ENCODE peak calls at places on chromosomes 7 and 10, in seven cellular contexts. V is fibroblast of lung, E is lung, Y is left ventricle myocardium inferior, I is cardiac muscle cell, A is IMR-90, M is tibial nerve. K is an unnamed sample. For H3K4me1, the result is how much of the 10 kb centered on the place peaks cover.

GRCh38 chr7:129433823-129434171 is 435 bp upstream of the STRIP2 start:
- DNase-seq in V (no peak), E (no peak), Y (no peak), I (no peak), A (no peak), M (no peak), K (no peak)

GRCh38 chr10:121900443-121901174 is 27.2 kb downstream of the ATE1 start:
- DNase-seq in V (peak), E (no peak), Y (no peak), I (peak), A (peak), M (no peak), K (no peak)

GRCh38 chr7:91135300-91135699 is 128.9 kb upstream of the FZD1 start:
- DNase-seq in V (no peak), E (no peak), Y (no peak), I (no peak), A (no peak), M (no peak), K (no peak)

GRCh38 chr7:29639386-29639785 is 75.8 kb downstream of the PRR15 start:
- DNase-seq in V (no peak), E (no peak), Y (no peak), I (no peak), A (no peak), M (no peak), K (no peak)

GRCh38 chr7:82110146-82110823 is 333.3 kb downstream of the CACNA2D1 start:
- DNase-seq in V (no peak), E (no peak), Y (no peak), I (no peak), A (no peak), M (no peak), K (no peak)

GRCh38 chr10:43231523-43232078 is 35.3 kb downstream of the RASGEF1A start:
- DNase-seq in V (no peak), E (no peak), Y (peak), I (no peak), A (no peak), M (no peak), K (no peak)

GRCh38 chr7:25083201-25083600 is 41.9 kb downstream of the CYCS start:
- DNase-seq in V (no peak), E (no peak), Y (no peak), I (no peak), A (peak), M (no peak), K (no peak)

GRCh38 chr10:35898722-35899485 is 256.8 kb upstream of the FZD8 start:
- DNase-seq in V (no peak), E (no peak), Y (peak), I (no peak), A (no peak), M (no peak), K (no peak)

GRCh38 chr7:44144968-44145418 is 3.9 kb upstream of the MYL7 start:
- DNase-seq in V (no peak), E (no peak), Y (no peak), I (no peak), A (no peak), M (no peak), K (no peak)

GRCh38 chr10:89891006-89891405 is 189.6 kb downstream of the KIF20B start:
- DNase-seq in V (no peak), E (no peak), Y (no peak), I (no peak), A (no peak), M (no peak), K (no peak)

GRCh38 chr10:132955479-132955878 is 13.1 kb upstream of the CFAP46 start:
- DNase-seq in V (no peak), E (no peak), Y (no peak), I (no peak), A (no peak), M (no peak), K (no peak)

GRCh38 chr10:32995751-32996150 is 37.7 kb upstream of the ITGB1 start:
- DNase-seq in V (no peak), E (no peak), Y (no peak), I (no peak), A (peak), M (no peak), K (no peak)

GRCh38 chr7:46387646-46388045 is 466.6 kb upstream of the IGFBP3 start:
- DNase-seq in V (peak), E (no peak), Y (no peak), I (no peak), A (peak), M (no peak), K (no peak)

GRCh38 chr7:148422028-148422427 is 168.5 kb upstream of the C7orf33 start:
- DNase-seq in V (no peak), E (no peak), Y (no peak), I (no peak), A (no peak), M (no peak), K (no peak)

GRCh38 chr7:44112997-44113763 is 9.0 kb downstream of the AEBP1 start:
- DNase-seq in V (no peak), E (no peak), Y (no peak), I (no peak), A (no peak), M (no peak), K (no peak)

GRCh38 chr10:83606275-83606674 is 533.0 kb upstream of the GHITM start:
- DNase-seq in V (peak), E (no peak), Y (no peak), I (peak), A (no peak), M (no peak), K (no peak)

GRCh38 chr10:15280462-15280861 is 90.6 kb downstream of the FAM171A1 start:
- DNase-seq in V (no peak), E (no peak), Y (no peak), I (no peak), A (no peak), M (no peak), K (no peak)

GRCh38 chr7:137266764-137267163 is 76.8 kb downstream of the PTN start:
- DNase-seq in V (peak), E (no peak), Y (no peak), I (no peak), A (no peak), M (no peak), K (no peak)

GRCh38 chr7:98162758-98163157 is 48.5 kb upstream of the BHLHA15 start:
- DNase-seq in V (no peak), E (no peak), Y (no peak), I (no peak), A (no peak), M (no peak), K (no peak)

GRCh38 chr7:41033526-41033925 is 669.4 kb downstream of the INHBA start:
- DNase-seq in V (no peak), E (no peak), Y (no peak), I (no peak), A (peak), M (no peak), K (no peak)

GRCh38 chr7:6106140-6106904 is 75.1 kb downstream of the ANKRD61 start:
- DNase-seq in V (peak), E (no peak), Y (no peak), I (no peak), A (peak), M (no peak), K (no peak)

GRCh38 chr7:635227-635626 is 91.3 kb upstream of the DNAAF5 start:
- DNase-seq in V (no peak), E (no peak), Y (no peak), I (no peak), A (no peak), M (no peak), K (no peak)

GRCh38 chr7:633381-634018 is 93.0 kb upstream of the DNAAF5 start:
- DNase-seq in V (no peak), E (no peak), Y (no peak), I (no peak), A (no peak), M (no peak), K (no peak)

GRCh38 chr7:637826-638225 is 88.7 kb upstream of the DNAAF5 start:
- DNase-seq in V (no peak), E (no peak), Y (no peak), I (no peak), A (no peak), M (no peak), K (no peak)

GRCh38 chr7:638256-639011 is 88.1 kb upstream of the DNAAF5 start:
- DNase-seq in V (no peak), E (no peak), Y (no peak), I (no peak), A (no peak), M (no peak), K (no peak)

DNA sequence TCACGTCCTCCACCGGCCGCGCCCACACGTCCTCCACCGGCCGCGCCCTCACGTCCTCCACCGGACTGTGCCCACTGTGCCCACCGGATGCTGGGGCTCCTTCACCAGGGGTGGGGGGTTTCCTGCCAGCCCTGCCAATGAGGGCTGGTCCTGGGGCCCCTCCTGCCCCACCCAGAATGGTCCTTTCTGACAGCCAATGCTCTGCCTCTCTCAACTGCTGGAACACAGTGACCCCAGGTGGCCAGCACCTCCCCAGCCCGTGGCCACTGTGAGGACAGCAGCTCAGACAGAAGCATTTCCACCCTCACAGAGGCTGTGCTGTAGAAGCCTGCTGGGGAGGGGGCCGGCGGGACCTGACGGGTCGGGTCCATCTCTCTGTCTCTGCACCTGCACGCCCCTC is 90.1 kb upstream of the DNAAF5 start:
- DNase-seq in V (no peak), E (no peak), Y (no peak), I (peak), A (no peak), M (no peak), K (no peak)
- H3K4me3 ChIP-seq in V (no peak), E (no peak), Y (no peak), I (no peak), A (no peak), M (no peak), K (no peak)

DNA sequence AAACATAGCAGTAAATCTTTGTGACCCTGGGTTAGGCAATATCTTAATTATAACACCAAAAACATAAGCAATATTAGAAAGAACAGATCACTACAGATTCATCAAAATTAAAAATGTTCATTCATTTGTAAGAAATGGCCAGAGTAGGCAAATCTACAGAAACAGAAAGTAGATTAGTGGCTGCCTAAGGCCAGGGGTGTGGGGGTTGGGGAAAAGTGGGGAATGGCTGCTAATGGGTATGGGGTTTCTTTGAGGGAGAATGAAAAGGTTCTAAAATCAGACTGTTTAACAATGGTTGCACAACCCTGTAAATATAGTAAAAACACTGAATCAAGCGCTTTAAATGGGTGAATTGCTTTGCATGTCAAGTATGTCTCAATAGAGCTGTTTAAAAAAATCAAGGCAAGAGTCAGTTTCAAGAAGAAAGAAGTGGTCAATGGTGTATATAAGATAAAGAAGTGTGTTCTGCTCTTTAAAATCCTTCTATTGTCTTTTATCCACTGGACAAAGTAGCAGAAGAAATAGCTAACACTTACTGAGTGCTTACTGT is 42.6 kb downstream of the CDK6 start:
- DNase-seq in V (peak), E (no peak), Y (no peak), I (no peak), A (peak), M (no peak), K (no peak)
- H3K4me1 ChIP-seq in V (under half), E (under half), Y (half or more), I (under half), A (under half), M (under half), K (under half)

DNA sequence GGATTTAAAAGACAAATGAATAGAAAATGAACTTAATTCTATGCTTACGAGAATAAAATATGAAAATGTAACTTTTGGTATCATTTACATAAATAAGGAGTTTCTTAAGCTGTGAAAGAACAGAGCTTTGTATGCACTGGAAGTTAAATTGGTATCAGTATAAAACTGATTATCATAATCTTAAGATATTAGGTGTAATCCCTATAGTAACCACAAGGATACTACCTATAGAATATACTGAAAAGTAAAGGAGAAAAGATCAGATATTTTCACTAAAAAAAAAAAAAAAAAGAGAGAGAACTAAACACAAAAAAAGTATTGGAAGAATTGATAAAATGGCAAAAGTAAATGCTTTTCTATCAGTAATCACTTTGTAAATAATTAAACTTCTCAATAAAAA is 100.1 kb downstream of the TWIST1 start:
- DNase-seq in V (no peak), E (no peak), Y (no peak), I (no peak), A (no peak), M (no peak), K (no peak)
- TF ChIP-seq CTCF in V (no peak), E (no peak), Y (no peak), I (no peak), A (no peak), M (no peak), K (no peak)

GRCh38 chr7:1918881-1919525 is 248.9 kb downstream of the ELFN1 start:
- DNase-seq in V (no peak), E (no peak), Y (no peak), I (no peak), A (no peak), M (no peak), K (no peak)
- H3K4me3 ChIP-seq in V (no peak), E (no peak), Y (no peak), I (no peak), A (no peak), M (no peak), K (no peak)

GRCh38 chr7:36262706-36263484 is 109.8 kb downstream of the EEPD1 start:
- DNase-seq in V (no peak), E (no peak), Y (no peak), I (no peak), A (no peak), M (no peak), K (no peak)

GRCh38 chr7:36264123-36264916 is 111.3 kb downstream of the EEPD1 start:
- DNase-seq in V (peak), E (no peak), Y (no peak), I (no peak), A (peak), M (no peak), K (no peak)

GRCh38 chr7:36261019-36261754 is 108.1 kb downstream of the EEPD1 start:
- DNase-seq in V (peak), E (no peak), Y (no peak), I (no peak), A (peak), M (no peak), K (no peak)

GRCh38 chr7:36262286-36262685 is 109.2 kb downstream of the EEPD1 start:
- DNase-seq in V (peak), E (no peak), Y (no peak), I (no peak), A (no peak), M (no peak), K (no peak)

DNA sequence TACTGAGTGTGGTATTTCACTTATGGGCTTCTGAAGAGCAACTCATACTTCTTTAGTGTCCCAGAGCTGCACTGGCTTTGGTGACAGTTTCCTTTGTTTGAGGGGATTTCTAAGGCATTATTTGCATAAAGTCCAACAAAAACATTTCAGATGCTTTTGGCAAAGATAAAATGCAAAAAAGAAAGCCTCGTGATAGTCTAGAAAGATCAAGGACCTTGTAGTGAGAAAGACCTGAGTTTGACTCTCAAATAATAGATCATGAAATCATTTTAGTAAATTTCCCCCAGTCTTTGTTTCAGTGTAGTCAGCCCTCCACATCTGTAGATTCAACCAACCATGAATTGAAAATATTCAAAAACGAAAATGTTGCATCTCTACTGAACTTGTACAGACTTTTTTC is 107.4 kb downstream of the EEPD1 start:
- DNase-seq in V (no peak), E (no peak), Y (no peak), I (no peak), A (no peak), M (no peak), K (no peak)
- H3K4me1 ChIP-seq in V (under half), E (under half), Y (half or more), I (under half), A (under half), M (under half), K (half or more)

GRCh38 chr7:150388709-150389531 is 9.8 kb downstream of the ZNF775 start:
- DNase-seq in V (peak), E (peak), Y (peak), I (peak), A (peak), M (no peak), K (peak)
- TF ChIP-seq CTCF in V (peak), E (peak), Y (peak), I (peak), A (peak), M (peak), K (peak)

DNA sequence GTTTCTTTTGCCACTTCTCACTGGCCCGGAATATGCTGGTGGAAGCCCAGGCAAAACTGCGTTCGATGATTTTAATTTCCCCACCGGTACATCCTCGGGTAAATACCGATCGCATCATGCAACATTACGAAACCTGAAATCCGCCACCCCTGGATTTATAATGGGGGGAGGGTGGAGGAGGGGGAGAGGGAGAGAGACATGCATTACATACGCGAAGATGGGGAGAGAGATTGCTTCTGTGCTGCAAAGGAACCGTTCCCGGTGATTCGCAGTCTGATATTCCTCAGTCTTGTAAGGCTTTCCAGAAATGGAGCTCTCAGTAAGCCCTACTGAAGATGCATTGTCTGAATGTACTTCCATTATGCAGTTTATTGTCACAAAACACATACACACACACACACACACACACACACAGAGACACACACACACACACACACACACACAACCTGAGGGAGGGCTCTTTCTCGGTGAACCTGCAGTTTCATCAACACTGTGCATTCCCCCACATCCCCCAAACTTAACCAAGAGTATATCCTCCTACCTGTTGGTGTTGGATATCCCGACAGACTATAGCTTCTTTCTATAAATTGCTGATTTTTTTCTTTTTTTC is 741 bp downstream of the GPR85 start:
- DNase-seq in V (peak), E (no peak), Y (no peak), I (no peak), A (peak), M (no peak), K (no peak)
- H3K4me3 ChIP-seq in V (peak), E (no peak), Y (peak), I (peak), A (peak), M (peak), K (peak)

GRCh38 chr7:919114-919442 is 35.4 kb downstream of the ADAP1 start:
- DNase-seq in V (no peak), E (no peak), Y (peak), I (no peak), A (no peak), M (peak), K (no peak)

GRCh38 chr7:918441-919113 is 35.9 kb downstream of the ADAP1 start:
- DNase-seq in V (no peak), E (no peak), Y (peak), I (no peak), A (no peak), M (peak), K (peak)

GRCh38 chr7:918118-918425 is 36.4 kb downstream of the ADAP1 start:
- DNase-seq in V (no peak), E (no peak), Y (no peak), I (no peak), A (no peak), M (no peak), K (peak)

GRCh38 chr7:916291-916941 is 38.1 kb downstream of the ADAP1 start:
- DNase-seq in V (no peak), E (no peak), Y (no peak), I (no peak), A (no peak), M (no peak), K (peak)

DNA sequence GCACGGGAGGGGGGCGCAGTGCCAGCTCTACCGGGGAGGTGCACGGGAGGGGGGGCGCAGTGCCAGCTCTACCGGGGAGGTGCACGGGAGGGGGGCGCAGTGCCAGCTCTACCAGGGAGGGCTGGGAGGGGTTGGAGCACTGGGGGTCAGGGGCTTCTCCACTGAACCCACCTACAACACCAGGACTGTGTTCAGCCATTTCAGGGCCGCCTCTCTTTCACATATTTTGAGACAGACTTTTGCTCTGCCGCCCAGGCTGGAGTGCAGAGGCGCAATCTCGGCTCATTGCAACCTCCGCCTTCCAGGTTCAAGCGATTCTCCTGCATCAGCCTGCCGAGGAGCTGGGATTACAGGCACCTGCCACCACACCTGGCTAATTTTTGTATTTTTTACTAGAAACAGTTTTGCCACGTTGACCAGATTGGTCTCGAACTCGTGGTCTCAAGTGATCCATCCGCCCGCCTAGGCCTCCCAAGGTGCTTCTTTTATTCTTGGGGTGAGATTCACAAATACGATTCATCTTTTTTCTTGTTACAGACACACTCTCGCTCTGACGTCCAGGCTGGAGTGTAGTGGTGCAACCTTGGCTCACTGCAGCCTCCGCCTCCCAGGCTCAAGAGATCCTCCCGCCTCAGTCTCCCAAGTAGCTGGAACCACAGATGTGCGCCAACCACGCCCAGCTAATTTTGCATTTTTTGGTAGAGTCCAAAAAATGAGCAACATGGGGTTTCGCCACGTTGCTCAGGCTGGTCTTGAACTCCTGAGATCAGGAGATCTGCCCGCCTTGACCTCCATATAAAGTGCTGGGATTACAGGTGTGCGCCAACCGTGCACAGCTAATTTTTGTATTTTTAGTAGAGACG is 37.0 kb downstream of the ADAP1 start:
- DNase-seq in V (no peak), E (no peak), Y (no peak), I (no peak), A (no peak), M (peak), K (peak)
- H3K4me1 ChIP-seq in V (under half), E (under half), Y (under half), I (under half), A (under half), M (under half), K (under half)

K was measured in psoas muscle.